ENCODE peak calls at places on chromosomes 6 and 20, in five cellular contexts. One of them, this sample, is unnamed.

GRCh38 chr20:37651932-37652331 is 41.9 kb upstream of the CTNNBL1 start:
- DNase-seq in activated gamma-delta T cell treated with Interleukin-2 at 50 U/mL for 16 hours: no peak
- DNase-seq in activated T-cell treated with anti-CD3 and anti-CD28 coated beads, Interleukin-2, amount 50 U/mL, for 72 hours: peak
- DNase-seq in amygdala: no peak
- DNase-seq in endodermal cell: peak
- DNase-seq in this sample: no peak

GRCh38 chr20:49768204-49769124 is 44.2 kb upstream of the SLC9A8 start:
- DNase-seq in activated gamma-delta T cell treated with Interleukin-2 at 50 U/mL for 16 hours: no peak
- DNase-seq in activated T-cell treated with anti-CD3 and anti-CD28 coated beads, Interleukin-2, amount 50 U/mL, for 72 hours: no peak
- DNase-seq in amygdala: no peak
- DNase-seq in endodermal cell: peak
- DNase-seq in this sample: no peak

GRCh38 chr6:30752164-30752927 is 8.0 kb upstream of the IER3 start:
- DNase-seq in activated gamma-delta T cell treated with Interleukin-2 at 50 U/mL for 16 hours: no peak
- DNase-seq in activated T-cell treated with anti-CD3 and anti-CD28 coated beads, Interleukin-2, amount 50 U/mL, for 72 hours: no peak
- DNase-seq in amygdala: no peak
- DNase-seq in endodermal cell: no peak
- DNase-seq in this sample: no peak

GRCh38 chr6:3867616-3868502 is 18.7 kb downstream of the FAM50B start:
- DNase-seq in activated gamma-delta T cell treated with Interleukin-2 at 50 U/mL for 16 hours: no peak
- DNase-seq in activated T-cell treated with anti-CD3 and anti-CD28 coated beads, Interleukin-2, amount 50 U/mL, for 72 hours: no peak
- DNase-seq in amygdala: no peak
- DNase-seq in endodermal cell: no peak
- DNase-seq in this sample: peak

GRCh38 chr6:83467620-83468036 is 36.8 kb upstream of the ME1 start:
- DNase-seq in activated gamma-delta T cell treated with Interleukin-2 at 50 U/mL for 16 hours: no peak
- DNase-seq in activated T-cell treated with anti-CD3 and anti-CD28 coated beads, Interleukin-2, amount 50 U/mL, for 72 hours: no peak
- DNase-seq in amygdala: no peak
- DNase-seq in endodermal cell: no peak
- DNase-seq in this sample: no peak

GRCh38 chr6:112286010-112286409 is 31.6 kb upstream of the LAMA4 start:
- DNase-seq in activated gamma-delta T cell treated with Interleukin-2 at 50 U/mL for 16 hours: peak
- DNase-seq in activated T-cell treated with anti-CD3 and anti-CD28 coated beads, Interleukin-2, amount 50 U/mL, for 72 hours: peak
- DNase-seq in amygdala: no peak
- DNase-seq in endodermal cell: no peak
- DNase-seq in this sample: peak

GRCh38 chr6:42255050-42255449 is 37.4 kb upstream of the MRPS10 start:
- DNase-seq in activated gamma-delta T cell treated with Interleukin-2 at 50 U/mL for 16 hours: no peak
- DNase-seq in activated T-cell treated with anti-CD3 and anti-CD28 coated beads, Interleukin-2, amount 50 U/mL, for 72 hours: no peak
- DNase-seq in amygdala: no peak
- DNase-seq in endodermal cell: no peak
- DNase-seq in this sample: no peak

GRCh38 chr6:122853259-122853995 is 64.4 kb downstream of the SMPDL3A start:
- DNase-seq in activated gamma-delta T cell treated with Interleukin-2 at 50 U/mL for 16 hours: no peak
- DNase-seq in activated T-cell treated with anti-CD3 and anti-CD28 coated beads, Interleukin-2, amount 50 U/mL, for 72 hours: no peak
- DNase-seq in amygdala: no peak
- DNase-seq in endodermal cell: no peak
- DNase-seq in this sample: no peak

GRCh38 chr6:25499851-25500250 is 152.2 kb upstream of the SCGN start:
- DNase-seq in activated gamma-delta T cell treated with Interleukin-2 at 50 U/mL for 16 hours: no peak
- DNase-seq in activated T-cell treated with anti-CD3 and anti-CD28 coated beads, Interleukin-2, amount 50 U/mL, for 72 hours: no peak
- DNase-seq in amygdala: no peak
- DNase-seq in endodermal cell: no peak
- DNase-seq in this sample: no peak

GRCh38 chr6:79170431-79170830 is 64.1 kb downstream of the HMGN3 start:
- DNase-seq in activated gamma-delta T cell treated with Interleukin-2 at 50 U/mL for 16 hours: no peak
- DNase-seq in activated T-cell treated with anti-CD3 and anti-CD28 coated beads, Interleukin-2, amount 50 U/mL, for 72 hours: no peak
- DNase-seq in amygdala: no peak
- DNase-seq in endodermal cell: no peak
- DNase-seq in this sample: no peak

GRCh38 chr6:124770131-124770530 is 192.1 kb upstream of the RNF217 start:
- DNase-seq in activated gamma-delta T cell treated with Interleukin-2 at 50 U/mL for 16 hours: no peak
- DNase-seq in activated T-cell treated with anti-CD3 and anti-CD28 coated beads, Interleukin-2, amount 50 U/mL, for 72 hours: no peak
- DNase-seq in amygdala: no peak
- DNase-seq in endodermal cell: no peak
- DNase-seq in this sample: no peak

GRCh38 chr20:55582498-55582897 is 422.8 kb downstream of the CBLN4 start:
- DNase-seq in activated gamma-delta T cell treated with Interleukin-2 at 50 U/mL for 16 hours: no peak
- DNase-seq in activated T-cell treated with anti-CD3 and anti-CD28 coated beads, Interleukin-2, amount 50 U/mL, for 72 hours: no peak
- DNase-seq in amygdala: no peak
- DNase-seq in endodermal cell: no peak
- DNase-seq in this sample: no peak

GRCh38 chr6:84449220-84449619 is 221.8 kb upstream of the CEP162 start:
- DNase-seq in activated gamma-delta T cell treated with Interleukin-2 at 50 U/mL for 16 hours: no peak
- DNase-seq in activated T-cell treated with anti-CD3 and anti-CD28 coated beads, Interleukin-2, amount 50 U/mL, for 72 hours: no peak
- DNase-seq in amygdala: no peak
- DNase-seq in endodermal cell: no peak
- DNase-seq in this sample: no peak

GRCh38 chr6:156437084-156437879 is 339.9 kb upstream of the ARID1B start:
- DNase-seq in activated gamma-delta T cell treated with Interleukin-2 at 50 U/mL for 16 hours: no peak
- DNase-seq in activated T-cell treated with anti-CD3 and anti-CD28 coated beads, Interleukin-2, amount 50 U/mL, for 72 hours: no peak
- DNase-seq in amygdala: no peak
- DNase-seq in endodermal cell: no peak
- DNase-seq in this sample: no peak

GRCh38 chr6:133953634-133954415 is 801 bp downstream of the TBPL1 start:
- DNase-seq in activated gamma-delta T cell treated with Interleukin-2 at 50 U/mL for 16 hours: no peak
- DNase-seq in activated T-cell treated with anti-CD3 and anti-CD28 coated beads, Interleukin-2, amount 50 U/mL, for 72 hours: no peak
- DNase-seq in amygdala: no peak
- DNase-seq in endodermal cell: no peak
- DNase-seq in this sample: no peak

GRCh38 chr20:21781446-21782075 is 76.1 kb downstream of the PAX1 start:
- DNase-seq in activated gamma-delta T cell treated with Interleukin-2 at 50 U/mL for 16 hours: no peak
- DNase-seq in activated T-cell treated with anti-CD3 and anti-CD28 coated beads, Interleukin-2, amount 50 U/mL, for 72 hours: no peak
- DNase-seq in amygdala: no peak
- DNase-seq in endodermal cell: peak
- DNase-seq in this sample: no peak

GRCh38 chr6:155541976-155542375 is 86.3 kb upstream of the NOX3 start:
- DNase-seq in activated gamma-delta T cell treated with Interleukin-2 at 50 U/mL for 16 hours: no peak
- DNase-seq in activated T-cell treated with anti-CD3 and anti-CD28 coated beads, Interleukin-2, amount 50 U/mL, for 72 hours: no peak
- DNase-seq in amygdala: no peak
- DNase-seq in endodermal cell: no peak
- DNase-seq in this sample: no peak

GRCh38 chr20:7496394-7497111 is 443.7 kb downstream of the HAO1 start:
- DNase-seq in activated gamma-delta T cell treated with Interleukin-2 at 50 U/mL for 16 hours: no peak
- DNase-seq in activated T-cell treated with anti-CD3 and anti-CD28 coated beads, Interleukin-2, amount 50 U/mL, for 72 hours: no peak
- DNase-seq in amygdala: no peak
- DNase-seq in endodermal cell: no peak
- DNase-seq in this sample: no peak

GRCh38 chr6:36682328-36683144 is 4.0 kb downstream of the CDKN1A start:
- DNase-seq in activated gamma-delta T cell treated with Interleukin-2 at 50 U/mL for 16 hours: peak
- DNase-seq in activated T-cell treated with anti-CD3 and anti-CD28 coated beads, Interleukin-2, amount 50 U/mL, for 72 hours: peak
- DNase-seq in amygdala: no peak
- DNase-seq in endodermal cell: no peak
- DNase-seq in this sample: peak

GRCh38 chr6:39887692-39888450 is 46.4 kb downstream of the MOCS1 start:
- DNase-seq in activated gamma-delta T cell treated with Interleukin-2 at 50 U/mL for 16 hours: no peak
- DNase-seq in activated T-cell treated with anti-CD3 and anti-CD28 coated beads, Interleukin-2, amount 50 U/mL, for 72 hours: no peak
- DNase-seq in amygdala: peak
- DNase-seq in endodermal cell: peak
- DNase-seq in this sample: no peak

This sample was measured in CD8-positive, alpha-beta T cell.